ENCODE peak calls at places on chromosome 13, in ten cellular contexts. U, Q, B, X, V, H, Y, I, R and C are unnamed samples.

GRCh38 chr13:37138169-37138568 is 32.7 kb upstream of the CSNK1A1L start:
- DNase-seq in B (no peak), Y (no peak), R (peak; percentile 67), Q (no peak), H (no peak), X (no peak), U (no peak), V (peak; percentile 22), I (no peak), C (no peak)

GRCh38 chr13:98672947-98673545 is 79.4 kb downstream of the SLC15A1 start:
- DNase-seq in X (peak; percentile 46), R (peak; percentile 83), V (peak; percentile 43), Y (peak; percentile 54), U (peak; percentile 70), I (peak; percentile 64), H (peak; percentile 35), Q (no peak), B (peak; percentile 19), C (peak; percentile 88)

GRCh38 chr13:99332456-99332855 is 25.3 kb upstream of the GPR183 start:
- DNase-seq in R (no peak), V (no peak), Y (no peak), I (no peak), Q (no peak), U (no peak), X (no peak), B (no peak), H (no peak), C (no peak)

GRCh38 chr13:98632971-98633370 is 56.1 kb upstream of the STK24 start:
- DNase-seq in R (peak; percentile 22), B (no peak), Y (no peak), I (no peak), V (no peak), Q (no peak), H (no peak), X (no peak), U (peak; percentile 56), C (peak; percentile 28)

GRCh38 chr13:74867460-74867859 is 614.5 kb downstream of the TBC1D4 start:
- DNase-seq in Q (no peak), U (peak; percentile 76), X (no peak), V (no peak), H (no peak), Y (no peak), I (no peak), B (no peak), R (peak; percentile 79), C (no peak)

GRCh38 chr13:21670883-21671792 is at the start of gene FGF9:
- DNase-seq in R (peak; percentile 74), Q (no peak), U (peak; percentile 84), V (peak; percentile 49), H (peak; percentile 73), Y (peak; percentile 86), B (peak; percentile 73), I (peak; percentile 92), X (peak; percentile 86), C (peak; percentile 92)

GRCh38 chr13:90382425-90382824 is 965.1 kb upstream of the MIR17HG start:
- DNase-seq in Y (no peak), I (no peak), V (no peak), B (no peak), H (no peak), Q (no peak), X (no peak), R (no peak), U (no peak), C (no peak)

GRCh38 chr13:44930907-44931676 is 58.2 kb downstream of the NUFIP1 start:
- DNase-seq in V (peak; percentile 23), X (no peak), I (no peak), H (no peak), B (no peak), R (peak; percentile 34), Q (no peak), U (peak; percentile 46), Y (peak; percentile 31), C (no peak)

GRCh38 chr13:57629821-57630235 is 1.7 kb upstream of the PCDH17 start:
- DNase-seq in R (peak; percentile 80), H (no peak), X (peak; percentile 84), B (no peak), U (peak; percentile 76), Y (peak; percentile 97), Q (peak; percentile 23), I (peak; percentile 30), V (peak; percentile 73), C (peak; percentile 92)

GRCh38 chr13:44431150-44431549 is 57.5 kb downstream of the SERP2 start:
- DNase-seq in Q (no peak), R (no peak), U (no peak), V (no peak), H (no peak), B (no peak), Y (no peak), X (no peak), I (no peak), C (no peak)

GRCh38 chr13:75583101-75583500 is 33.5 kb downstream of the UCHL3 start:
- DNase-seq in I (no peak), Y (no peak), X (no peak), B (no peak), U (no peak), V (no peak), R (no peak), H (no peak), Q (no peak), C (no peak)

GRCh38 chr13:38045278-38046048 is 175.9 kb upstream of the TRPC4 start:
- DNase-seq in X (no peak), I (no peak), B (no peak), Y (no peak), U (peak; percentile 59), Q (no peak), V (peak; percentile 39), R (peak; percentile 69), H (no peak), C (peak; percentile 3)

GRCh38 chr13:111577956-111578595 is 257.6 kb downstream of the TEX29 start:
- DNase-seq in B (no peak), X (no peak), R (no peak), Q (no peak), U (no peak), V (no peak), Y (no peak), I (no peak), H (no peak), C (no peak)

GRCh38 chr13:100461309-100462035 is 127.1 kb downstream of the GGACT start:
- DNase-seq in Y (no peak), U (peak; percentile 18), H (no peak), V (no peak), R (no peak), X (no peak), I (no peak), Q (no peak), B (no peak), C (no peak)

GRCh38 chr13:31201341-31202024 is 1.7 kb downstream of the B3GLCT start:
- DNase-seq in I (no peak), X (no peak), Y (no peak), V (peak; percentile 15), H (no peak), Q (no peak), B (no peak), U (peak; percentile 35), R (peak; percentile 63), C (peak; percentile 66)

GRCh38 chr13:55001881-55002280 is 1973.3 kb downstream of the OLFM4 start:
- DNase-seq in Q (no peak), X (no peak), V (no peak), H (no peak), B (no peak), R (no peak), Y (no peak), U (no peak), I (no peak), C (no peak)

GRCh38 chr13:98214008-98214643 is 37.1 kb upstream of the RNF113B start:
- DNase-seq in Q (no peak), R (peak; percentile 59), H (no peak), V (no peak), Y (peak; percentile 61), B (no peak), X (no peak), I (no peak), U (peak; percentile 67), C (peak; percentile 54)

GRCh38 chr13:100694722-100695644 is 20.4 kb upstream of the TMTC4 start:
- DNase-seq in B (no peak), H (no peak), Y (peak; percentile 67), Q (no peak), U (peak; percentile 67), V (peak; percentile 60), R (peak; percentile 76), I (no peak), X (no peak), C (peak; percentile 61)

GRCh38 chr13:42305503-42305902 is 33.6 kb downstream of the AKAP11 start:
- DNase-seq in R (peak; percentile 45), I (no peak), U (no peak), Y (no peak), X (no peak), B (no peak), H (no peak), V (no peak), Q (no peak), C (no peak)

GRCh38 chr13:44465318-44465717 is 91.7 kb downstream of the SERP2 start:
- DNase-seq in H (no peak), Q (no peak), V (no peak), X (no peak), U (no peak), B (no peak), Y (no peak), R (peak; percentile 18), I (no peak), C (no peak)

GRCh38 chr13:60583196-60583908 is 186.3 kb downstream of the TDRD3 start:
- DNase-seq in X (no peak), H (no peak), I (no peak), R (peak; percentile 92), Q (no peak), B (no peak), U (peak; percentile 62), V (peak; percentile 87), Y (no peak), C (peak; percentile 73)

GRCh38 chr13:100394005-100394695 is 194.4 kb downstream of the GGACT start:
- DNase-seq in Y (no peak), X (no peak), H (no peak), I (no peak), V (peak; percentile 29), R (peak; percentile 92), B (no peak), U (peak; percentile 91), Q (no peak), C (peak; percentile 66)

GRCh38 chr13:33009019-33009418 is 7.2 kb upstream of the KL start:
- DNase-seq in X (no peak), Q (no peak), I (no peak), H (no peak), R (no peak), Y (no peak), B (no peak), V (no peak), U (no peak), C (no peak)